ENCODE peak calls at places on chromosome 13, in four cellular contexts. O, N, A and G are unnamed samples.

GRCh38 chr13:106311004-106311403 is 224.5 kb downstream of the EFNB2 start:
- DNase-seq in N (no peak), A (no peak), O (no peak), G (no peak)

GRCh38 chr13:111845621-111846351 is 221.2 kb upstream of the SOX1 start:
- DNase-seq in N (no peak), O (no peak), A (no peak), G (peak)

GRCh38 chr13:76707360-76707759 is 178.8 kb downstream of the KCTD12 start:
- DNase-seq in N (no peak), O (peak), A (no peak), G (no peak)

GRCh38 chr13:42740753-42741152 is 40.6 kb upstream of the FAM216B start:
- DNase-seq in O (no peak), N (no peak), A (no peak), G (no peak)

GRCh38 chr13:78609464-78610205 is 6.3 kb upstream of the POU4F1 start:
- DNase-seq in N (no peak), A (no peak), O (no peak), G (no peak)

GRCh38 chr13:45280751-45281634 is 60.0 kb downstream of the TPT1 start:
- DNase-seq in A (peak), N (peak), O (peak), G (no peak)

GRCh38 chr13:66805657-66806056 is 424.5 kb downstream of the PCDH9 start:
- DNase-seq in A (no peak), N (no peak), O (no peak), G (no peak)

GRCh38 chr13:88085036-88085435 is 413.9 kb downstream of the SLITRK5 start:
- DNase-seq in A (no peak), O (no peak), N (no peak), G (no peak)

GRCh38 chr13:65600702-65601101 is 1629.4 kb downstream of the PCDH9 start:
- DNase-seq in A (no peak), O (no peak), N (no peak), G (no peak)